ENCODE peak calls at places on chromosomes 2 and 18, in four cellular contexts. P, I, Y and N are unnamed samples.

GRCh38 chr2:179017958-179018357 is 32.0 kb downstream of the CCDC141 start:
- DNase-seq in P (no peak), I (no peak), Y (no peak), N (no peak)

GRCh38 chr2:143426296-143426695 is 297.1 kb downstream of the ARHGAP15 start:
- DNase-seq in P (no peak), I (peak), Y (no peak), N (no peak)

GRCh38 chr2:211534655-211535054 is 978.3 kb downstream of the CPS1 start:
- DNase-seq in P (no peak), I (no peak), Y (no peak), N (no peak)

GRCh38 chr2:67840460-67841068 is 222.2 kb downstream of the C1D start:
- DNase-seq in P (peak), I (peak), Y (no peak), N (peak)

GRCh38 chr18:34345738-34346137 is 121.0 kb upstream of the NOL4 start:
- DNase-seq in P (no peak), I (no peak), Y (no peak), N (no peak)

GRCh38 chr2:121282800-121283382 is 2.1 kb downstream of the TFCP2L1 start:
- DNase-seq in P (no peak), I (peak), Y (no peak), N (no peak)

GRCh38 chr2:186887107-186888090 is 38.4 kb upstream of the ZSWIM2 start:
- DNase-seq in P (peak), I (no peak), Y (no peak), N (peak)

GRCh38 chr2:134177351-134177931 is 76.4 kb upstream of the MGAT5 start:
- DNase-seq in P (no peak), I (no peak), Y (no peak), N (no peak)

GRCh38 chr2:212539145-212539880 is 711 bp upstream of the ERBB4 start:
- DNase-seq in P (peak), I (no peak), Y (no peak), N (peak)

GRCh38 chr2:181972431-181973190 is 13.0 kb upstream of the PPP1R1C start:
- DNase-seq in P (no peak), I (no peak), Y (no peak), N (no peak)

GRCh38 chr2:12684471-12684936 is 32.2 kb upstream of the TRIB2 start:
- DNase-seq in P (no peak), I (no peak), Y (no peak), N (peak)

GRCh38 chr2:64244049-64244446 is 99.8 kb upstream of the PELI1 start:
- DNase-seq in P (no peak), I (no peak), Y (no peak), N (no peak)

GRCh38 chr2:23564618-23564967 is 179.6 kb downstream of the KLHL29 start:
- DNase-seq in P (no peak), I (no peak), Y (no peak), N (no peak)

GRCh38 chr18:78901923-78902794 is 77.5 kb upstream of the SALL3 start:
- DNase-seq in P (no peak), I (no peak), Y (no peak), N (no peak)

GRCh38 chr2:149768320-149768799 is 180.8 kb upstream of the MMADHC start:
- DNase-seq in P (no peak), I (no peak), Y (no peak), N (no peak)

GRCh38 chr18:62999392-62999791 is 284.1 kb downstream of the PHLPP1 start:
- DNase-seq in P (peak), I (peak), Y (no peak), N (peak)